ENCODE peak calls at places on chromosomes 13 and 19, in ten cellular contexts. Z is colonic mucosa, U is right atrium auricular region, Q is breast epithelium, M is OCI-LY7, C is pancreas, R is Peyer's patch, G is right lobe of liver, N is hepatocyte, A is thoracic aorta. J is an unnamed sample.

GRCh38 chr19:17998827-17999150 is 9.2 kb upstream of the ARRDC2 start:
- DNase-seq in A (no peak), Z (no peak), C (no peak), U (no peak), N (no peak), G (no peak), Q (no peak), R (no peak), M (no peak), J (no peak)

GRCh38 chr13:48775804-48776203 is 122.1 kb downstream of the CYSLTR2 start:
- DNase-seq in C (no peak), G (no peak), Q (no peak), R (no peak), Z (no peak), M (no peak), U (no peak), A (no peak), N (peak), J (no peak)

GRCh38 chr19:42540071-42540553 is 11.8 kb upstream of the CEACAM1 start:
- DNase-seq in Q (no peak), R (no peak), Z (no peak), M (no peak), U (no peak), G (peak), N (no peak), A (no peak), C (peak), J (no peak)

GRCh38 chr13:30615851-30616311 is 1.8 kb upstream of the USPL1 start:
- DNase-seq in G (no peak), Q (no peak), N (peak), M (peak), C (no peak), A (no peak), Z (no peak), R (no peak), U (no peak), J (no peak)

GRCh38 chr19:4208385-4209094 is 20.8 kb upstream of the EBI3 start:
- DNase-seq in Q (no peak), N (peak), A (no peak), U (no peak), G (no peak), C (no peak), Z (peak), R (peak), M (peak), J (no peak)

GRCh38 chr19:41226053-41226873 is 7.2 kb downstream of the AXL start:
- DNase-seq in Z (peak), Q (peak), M (no peak), A (peak), R (peak), U (peak), N (peak), G (peak), C (peak), J (peak)

GRCh38 chr13:50593228-50593627 is 250.3 kb downstream of the DLEU7 start:
- DNase-seq in Z (no peak), Q (no peak), G (no peak), C (no peak), R (no peak), U (no peak), A (no peak), M (no peak), N (no peak), J (no peak)

GRCh38 chr13:48235100-48235813 is 2.3 kb downstream of the ITM2B start:
- DNase-seq in Q (peak), U (no peak), C (no peak), A (no peak), M (peak), N (peak), R (no peak), Z (no peak), G (no peak), J (no peak)

GRCh38 chr13:35140321-35140720 is 198.3 kb downstream of the NBEA start:
- DNase-seq in A (no peak), C (no peak), M (no peak), G (no peak), R (no peak), U (no peak), N (no peak), Q (no peak), Z (no peak), J (no peak)

GRCh38 chr19:33864311-33864850 is 67.7 kb downstream of the KCTD15 start:
- DNase-seq in Q (no peak), U (no peak), A (no peak), Z (peak), G (no peak), N (no peak), R (no peak), C (no peak), M (no peak), J (no peak)

GRCh38 chr13:103188688-103189326 is 122.6 kb upstream of the SLC10A2 start:
- DNase-seq in Z (no peak), A (no peak), M (peak), C (no peak), G (no peak), R (no peak), N (peak), Q (no peak), U (no peak), J (no peak)

GRCh38 chr13:76245216-76245615 is 609.1 kb downstream of the LMO7 start:
- DNase-seq in G (no peak), Q (no peak), U (no peak), A (no peak), N (no peak), M (no peak), R (no peak), C (no peak), Z (no peak), J (no peak)

GRCh38 chr13:78497702-78498319 is 105.5 kb downstream of the POU4F1 start:
- DNase-seq in C (no peak), M (no peak), R (no peak), G (no peak), U (no peak), Z (no peak), Q (no peak), A (no peak), N (no peak), J (no peak)

GRCh38 chr13:28181413-28181812 is 43.1 kb downstream of the PAN3 start:
- DNase-seq in M (no peak), N (no peak), Z (no peak), G (no peak), C (no peak), R (no peak), U (no peak), Q (no peak), A (no peak), J (no peak)

GRCh38 chr19:11361771-11362731 is 6.8 kb downstream of the PLPPR2 start:
- DNase-seq in R (no peak), M (no peak), N (no peak), U (no peak), G (peak), A (no peak), C (no peak), Z (peak), Q (no peak), J (no peak)

GRCh38 chr13:99162543-99162942 is 38.1 kb upstream of the UBAC2 start:
- DNase-seq in M (no peak), R (no peak), Z (no peak), C (no peak), A (no peak), G (no peak), N (no peak), U (no peak), Q (no peak), J (no peak)

GRCh38 chr13:66528903-66529576 is 701.1 kb downstream of the PCDH9 start:
- DNase-seq in N (no peak), C (no peak), M (no peak), A (no peak), Z (no peak), G (no peak), Q (no peak), U (no peak), R (no peak), J (no peak)

GRCh38 chr19:51726049-51726448 is 2.3 kb upstream of the HAS1 start:
- DNase-seq in A (no peak), Z (peak), M (no peak), U (no peak), N (peak), R (no peak), G (no peak), C (no peak), Q (peak), J (peak)

GRCh38 chr13:110483386-110483785 is 78.1 kb downstream of the RAB20 start:
- DNase-seq in Q (no peak), U (no peak), Z (no peak), R (no peak), G (no peak), M (no peak), A (no peak), N (no peak), C (no peak), J (no peak)

GRCh38 chr19:38543807-38544568 is 73.8 kb downstream of the MAP4K1 start:
- DNase-seq in G (no peak), U (peak), R (no peak), N (peak), Z (peak), A (peak), M (peak), Q (peak), C (no peak), J (peak)

GRCh38 chr13:41145136-41145908 is 12.7 kb upstream of the KBTBD6 start:
- DNase-seq in M (no peak), Z (no peak), Q (no peak), C (no peak), U (no peak), G (no peak), N (no peak), R (no peak), A (no peak), J (no peak)

GRCh38 chr13:111394211-111394922 is 73.9 kb downstream of the TEX29 start:
- DNase-seq in R (peak), A (no peak), N (no peak), G (peak), Z (no peak), U (no peak), M (no peak), Q (no peak), C (no peak), J (peak)

GRCh38 chr19:31337007-31337914 is 12.0 kb downstream of the TSHZ3 start:
- DNase-seq in Q (no peak), Z (no peak), N (no peak), M (no peak), C (no peak), G (no peak), R (no peak), A (no peak), U (no peak), J (no peak)

GRCh38 chr19:7582446-7582845 is 13.2 kb upstream of the CAMSAP3 start:
- DNase-seq in M (no peak), N (no peak), G (peak), U (no peak), Q (peak), C (no peak), R (no peak), A (no peak), Z (no peak), J (no peak)
- TF ChIP-seq CTCF in M (no peak), N (no peak), G (no peak), U (no peak), Q (no peak), C (no peak), R (no peak), A (no peak), Z (no peak), J (no peak)

GRCh38 chr13:37647038-37647650 is 48.6 kb upstream of the POSTN start:
- DNase-seq in Q (no peak), R (no peak), Z (no peak), A (no peak), N (no peak), M (no peak), U (no peak), C (no peak), G (no peak), J (no peak)
- H3K27ac ChIP-seq in Q (no peak), R (no peak), Z (no peak), A (no peak), N (no peak), M (no peak), U (no peak), C (no peak), G (no peak), J (no peak)

DNA sequence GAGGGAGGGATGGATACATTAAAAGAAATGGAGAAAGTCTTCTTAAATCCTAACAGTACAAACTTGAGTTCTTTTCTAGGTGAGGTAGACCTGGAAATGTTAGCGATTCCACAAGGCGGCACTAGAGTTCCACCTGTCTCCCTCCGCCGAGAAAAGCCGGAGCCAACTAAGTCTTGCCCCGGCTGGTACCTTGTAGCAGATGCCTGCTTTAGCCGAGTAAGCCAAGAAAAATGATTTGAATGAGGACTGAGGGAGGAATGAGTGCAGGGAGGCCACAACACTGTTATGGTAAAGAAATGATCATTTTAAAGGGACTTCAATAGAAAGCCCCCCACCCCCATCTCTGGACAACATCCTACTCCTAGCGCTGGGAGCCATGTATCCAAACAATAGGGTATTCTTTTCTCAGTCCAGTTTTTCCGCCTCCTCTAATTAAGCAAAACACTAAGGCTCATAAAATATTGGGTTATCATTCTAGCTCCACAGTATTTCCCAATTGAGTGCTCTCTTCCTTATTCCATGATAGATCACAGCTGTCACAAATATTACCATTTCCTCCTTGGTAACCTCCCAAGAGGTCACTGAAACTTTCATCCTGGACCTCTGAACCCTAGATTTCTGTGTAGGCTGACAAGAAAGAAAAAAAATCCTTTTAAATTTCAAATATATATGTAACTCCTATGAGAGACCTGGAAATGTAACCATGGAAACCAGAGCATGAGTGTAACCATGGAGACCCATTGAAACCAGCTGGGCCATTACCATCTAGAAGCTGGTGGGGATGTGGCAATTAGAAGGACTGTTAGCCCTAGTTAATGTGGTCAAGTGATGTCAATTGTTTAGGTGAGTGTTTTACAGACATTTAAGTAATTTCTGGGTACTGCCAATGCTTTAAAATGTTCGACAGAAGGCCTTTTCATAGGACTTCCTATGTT is 58.3 kb downstream of the GPALPP1 start:
- DNase-seq in N (peak), A (peak), C (peak), U (peak), M (peak), Z (peak), G (peak), R (peak), Q (peak), J (no peak)
- H3K4me3 ChIP-seq in N (peak), A (peak), C (peak), U (peak), M (no peak), Z (peak), G (peak), R (peak), Q (peak), J (peak)

DNA sequence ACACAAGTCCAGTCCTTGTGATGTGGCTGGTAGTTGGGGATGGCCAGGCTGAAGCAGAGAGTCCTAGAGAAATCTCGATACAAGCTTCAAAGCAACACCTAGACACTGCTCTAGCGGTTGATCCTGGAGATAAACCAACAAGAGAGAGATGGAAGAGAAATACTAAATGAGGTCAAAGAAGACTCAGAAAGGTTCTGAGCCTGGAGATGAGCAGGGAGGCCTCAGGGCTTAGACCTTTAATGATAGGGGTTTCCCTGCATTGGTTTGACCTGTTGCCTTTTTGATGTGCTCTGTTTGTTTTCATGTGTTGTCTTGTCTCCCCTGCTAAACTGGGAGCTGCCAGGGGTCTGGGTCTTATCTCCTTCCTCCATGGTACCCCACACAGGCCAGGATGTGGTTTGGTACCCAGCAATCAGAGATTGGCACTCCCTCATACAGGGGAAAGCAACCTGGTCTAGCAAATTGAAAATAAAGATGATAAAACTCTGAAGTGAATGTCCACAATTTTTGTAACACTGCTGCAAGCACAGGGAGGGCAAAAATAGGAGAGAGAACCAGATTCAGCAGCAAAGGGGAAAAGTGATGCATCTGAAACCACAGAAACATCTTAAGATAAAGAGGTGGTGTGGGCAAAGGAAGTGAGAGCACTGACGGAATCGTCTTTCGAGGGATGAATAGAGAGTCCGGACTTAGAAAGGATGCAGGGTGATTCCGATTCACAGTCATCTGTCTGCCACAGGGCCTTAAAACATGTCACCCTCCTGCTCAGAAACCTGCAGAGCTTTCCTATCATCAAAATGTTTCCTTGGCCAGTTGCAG is 3.4 kb downstream of the FFAR2 start:
- DNase-seq in U (no peak), A (no peak), Z (no peak), C (no peak), N (no peak), M (peak), G (no peak), Q (no peak), R (no peak), J (no peak)
- TF ChIP-seq CTCF in U (no peak), A (no peak), Z (no peak), C (no peak), N (no peak), M (no peak), G (no peak), Q (no peak), R (no peak), J (no peak)

DNA sequence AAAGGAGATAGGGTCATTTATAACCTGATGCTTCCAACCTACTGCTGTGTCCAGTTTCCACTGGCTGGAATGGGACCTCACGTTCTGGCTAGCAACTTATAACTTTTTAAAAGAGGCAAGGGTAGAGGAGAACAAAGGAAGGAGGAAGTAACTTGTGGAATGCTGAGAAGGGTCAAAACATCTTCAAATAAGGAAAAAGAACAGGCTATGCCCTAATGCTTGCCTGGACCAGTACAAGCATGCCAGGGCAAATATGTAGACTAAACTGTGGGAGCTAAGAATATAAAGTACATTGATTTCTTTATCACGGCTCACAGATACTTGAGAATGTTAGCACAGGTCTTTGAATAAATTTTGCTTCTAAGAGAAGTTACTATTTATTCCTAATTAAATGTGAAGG is 1.5 kb upstream of the ZNF561 start:
- DNase-seq in G (no peak), M (no peak), N (no peak), R (no peak), U (no peak), C (no peak), Q (peak), Z (no peak), A (no peak), J (no peak)
- H3K27ac ChIP-seq in G (no peak), M (no peak), N (peak), R (no peak), U (no peak), C (no peak), Q (peak), Z (no peak), A (peak), J (peak)

GRCh38 chr13:44084146-44084545 is 204.4 kb downstream of the LACC1 start:
- DNase-seq in N (no peak), R (no peak), Z (no peak), U (no peak), A (no peak), C (no peak), G (no peak), Q (no peak), M (no peak), J (no peak)

GRCh38 chr13:44075113-44075512 is 195.4 kb downstream of the LACC1 start:
- DNase-seq in C (no peak), N (peak), R (no peak), A (no peak), Z (no peak), G (no peak), M (no peak), Q (no peak), U (no peak), J (no peak)

GRCh38 chr13:44079413-44080205 is 199.9 kb downstream of the LACC1 start:
- DNase-seq in Q (no peak), U (no peak), N (no peak), Z (no peak), R (no peak), A (no peak), G (no peak), C (no peak), M (no peak), J (no peak)

GRCh38 chr13:44078806-44079378 is 199.2 kb downstream of the LACC1 start:
- DNase-seq in N (no peak), R (no peak), A (no peak), Z (no peak), C (no peak), U (no peak), G (no peak), Q (no peak), M (no peak), J (no peak)
- H3K4me3 ChIP-seq in N (no peak), R (no peak), A (no peak), Z (no peak), C (no peak), U (no peak), G (no peak), Q (no peak), M (no peak), J (no peak)

GRCh38 chr13:64819081-64819480 is 2411.1 kb downstream of the PCDH9 start:
- DNase-seq in G (no peak), R (no peak), A (no peak), N (no peak), C (no peak), M (no peak), Q (no peak), U (no peak), Z (no peak), J (no peak)
- TF ChIP-seq CTCF in G (no peak), R (no peak), A (no peak), N (peak), C (no peak), M (peak), Q (no peak), U (no peak), Z (no peak), J (no peak)